ENCODE peak calls at places on chromosome 11, in six cellular contexts. O, Y, E, C, K and M are unnamed samples.

GRCh38 chr11:34996958-34997357 is 80.5 kb downstream of the PDHX start:
- DNase-seq in O (no peak), Y (no peak), E (no peak), C (no peak), K (no peak), M (no peak)

GRCh38 chr11:60912223-60912850 is 1.6 kb upstream of the TMEM109 start:
- DNase-seq in O (no peak), Y (no peak), E (no peak), C (no peak), K (no peak), M (no peak)

GRCh38 chr11:71095294-71095850 is 157.0 kb downstream of the SHANK2 start:
- DNase-seq in O (no peak), Y (no peak), E (no peak), C (no peak), K (no peak), M (no peak)

GRCh38 chr11:11620966-11621880 is 582 bp downstream of the GALNT18 start:
- DNase-seq in O (peak; percentile 33), Y (no peak), E (peak; percentile 78), C (no peak), K (peak; percentile 5), M (peak; percentile 82)

GRCh38 chr11:70628881-70629844 is 230.8 kb downstream of the CTTN start:
- DNase-seq in O (peak; percentile 51), Y (peak; percentile 18), E (no peak), C (no peak), K (no peak), M (no peak)

GRCh38 chr11:81995907-81996306 is 737.8 kb downstream of the FAM181B start:
- DNase-seq in O (no peak), Y (no peak), E (no peak), C (no peak), K (no peak), M (peak; percentile 58)

GRCh38 chr11:74397531-74398243 is 546 bp downstream of the PGM2L1 start:
- DNase-seq in O (peak; percentile 33), Y (no peak), E (no peak), C (no peak), K (peak; percentile 56), M (peak; percentile 90)

GRCh38 chr11:72613450-72613849 is 60.8 kb downstream of the PDE2A start:
- DNase-seq in O (no peak), Y (no peak), E (no peak), C (no peak), K (no peak), M (no peak)

GRCh38 chr11:18005376-18006129 is 7.3 kb downstream of the SERGEF start:
- DNase-seq in O (no peak), Y (no peak), E (no peak), C (no peak), K (no peak), M (no peak)

GRCh38 chr11:77823775-77824174 is 2.8 kb downstream of the AAMDC start:
- DNase-seq in O (no peak), Y (no peak), E (no peak), C (no peak), K (peak; percentile 32), M (no peak)

GRCh38 chr11:11717064-11717725 is 95.4 kb upstream of the GALNT18 start:
- DNase-seq in O (no peak), Y (no peak), E (no peak), C (no peak), K (no peak), M (no peak)

GRCh38 chr11:1459219-1459575 is 27.4 kb downstream of the MOB2 start:
- DNase-seq in O (no peak), Y (no peak), E (no peak), C (no peak), K (no peak), M (no peak)

GRCh38 chr11:78886616-78887015 is 312.0 kb upstream of the NARS2 start:
- DNase-seq in O (no peak), Y (peak; percentile 46), E (no peak), C (no peak), K (no peak), M (no peak)

GRCh38 chr11:92226331-92227232 is 2.0 kb downstream of the FAT3 start:
- DNase-seq in O (no peak), Y (no peak), E (no peak), C (peak; percentile 81), K (no peak), M (no peak)

GRCh38 chr11:92717240-92717639 is 252.2 kb upstream of the MTNR1B start:
- DNase-seq in O (no peak), Y (no peak), E (no peak), C (no peak), K (no peak), M (no peak)

GRCh38 chr11:7353100-7353499 is 101.4 kb downstream of the SYT9 start:
- DNase-seq in O (no peak), Y (no peak), E (no peak), C (peak; percentile 60), K (peak; percentile 24), M (no peak)

GRCh38 chr11:100328626-100329340 is 358.3 kb upstream of the ARHGAP42 start:
- DNase-seq in O (no peak), Y (no peak), E (no peak), C (no peak), K (no peak), M (no peak)

GRCh38 chr11:114309517-114309916 is 13.3 kb downstream of the NNMT start:
- DNase-seq in O (no peak), Y (no peak), E (no peak), C (no peak), K (no peak), M (no peak)

GRCh38 chr11:103433380-103433779 is 324.2 kb downstream of the DYNC2H1 start:
- DNase-seq in O (no peak), Y (no peak), E (no peak), C (no peak), K (no peak), M (no peak)

GRCh38 chr11:115939104-115939503 is 434.9 kb upstream of the CADM1 start:
- DNase-seq in O (no peak), Y (no peak), E (no peak), C (no peak), K (no peak), M (no peak)

GRCh38 chr11:7538466-7539454 is 25.0 kb downstream of the PPFIBP2 start:
- DNase-seq in O (no peak), Y (no peak), E (no peak), C (no peak), K (no peak), M (no peak)

GRCh38 chr11:70763606-70764005 is 365.3 kb downstream of the CTTN start:
- DNase-seq in O (no peak), Y (no peak), E (no peak), C (no peak), K (no peak), M (no peak)

GRCh38 chr11:13603661-13604060 is 64.8 kb upstream of the FAR1 start:
- DNase-seq in O (no peak), Y (no peak), E (no peak), C (no peak), K (no peak), M (no peak)

GRCh38 chr11:44014968-44015623 is 32.7 kb upstream of the ACCSL start:
- DNase-seq in O (no peak), Y (no peak), E (peak; percentile 46), C (no peak), K (no peak), M (no peak)

GRCh38 chr11:14190992-14191773 is 167.8 kb downstream of the RRAS2 start:
- DNase-seq in O (no peak), Y (no peak), E (no peak), C (no peak), K (no peak), M (no peak)

GRCh38 chr11:93772123-93772522 is 12.0 kb upstream of the MED17 start:
- DNase-seq in O (no peak), Y (no peak), E (no peak), C (no peak), K (no peak), M (no peak)

GRCh38 chr11:72075109-72075508 is 5.2 kb downstream of the NUMA1 start:
- DNase-seq in O (no peak), Y (no peak), E (no peak), C (no peak), K (no peak), M (no peak)

GRCh38 chr11:127044535-127044934 is 44.0 kb upstream of the KIRREL3 start:
- DNase-seq in O (no peak), Y (no peak), E (no peak), C (no peak), K (no peak), M (no peak)

GRCh38 chr11:10930224-10930960 is 72.5 kb upstream of the ZBED5 start:
- DNase-seq in O (no peak), Y (no peak), E (no peak), C (no peak), K (peak; percentile 48), M (no peak)

GRCh38 chr11:100680070-100680469 is 7.0 kb upstream of the ARHGAP42 start:
- DNase-seq in O (no peak), Y (no peak), E (no peak), C (no peak), K (no peak), M (no peak)

GRCh38 chr11:28393348-28393747 is 285.2 kb downstream of the METTL15 start:
- DNase-seq in O (no peak), Y (no peak), E (no peak), C (no peak), K (no peak), M (no peak)

GRCh38 chr11:86671386-86672006 is 920 bp downstream of the ME3 start:
- DNase-seq in O (peak; percentile 56), Y (peak; percentile 64), E (peak; percentile 92), C (peak; percentile 66), K (peak; percentile 45), M (peak; percentile 79)
- TF ChIP-seq POLR2A in O (no peak), Y (no peak), E (no peak), C (no peak), K (no peak), M (no peak)

GRCh38 chr11:65439331-65440181 is 17.0 kb downstream of the NEAT1 start:
- DNase-seq in O (peak; percentile 24), Y (peak; percentile 19), E (peak; percentile 62), C (no peak), K (peak; percentile 32), M (no peak)
- TF ChIP-seq POLR2AphosphoS5 in O (no peak), Y (no peak), E (peak; percentile 19), C (no peak), K (no peak), M (peak; percentile 40)

DNA sequence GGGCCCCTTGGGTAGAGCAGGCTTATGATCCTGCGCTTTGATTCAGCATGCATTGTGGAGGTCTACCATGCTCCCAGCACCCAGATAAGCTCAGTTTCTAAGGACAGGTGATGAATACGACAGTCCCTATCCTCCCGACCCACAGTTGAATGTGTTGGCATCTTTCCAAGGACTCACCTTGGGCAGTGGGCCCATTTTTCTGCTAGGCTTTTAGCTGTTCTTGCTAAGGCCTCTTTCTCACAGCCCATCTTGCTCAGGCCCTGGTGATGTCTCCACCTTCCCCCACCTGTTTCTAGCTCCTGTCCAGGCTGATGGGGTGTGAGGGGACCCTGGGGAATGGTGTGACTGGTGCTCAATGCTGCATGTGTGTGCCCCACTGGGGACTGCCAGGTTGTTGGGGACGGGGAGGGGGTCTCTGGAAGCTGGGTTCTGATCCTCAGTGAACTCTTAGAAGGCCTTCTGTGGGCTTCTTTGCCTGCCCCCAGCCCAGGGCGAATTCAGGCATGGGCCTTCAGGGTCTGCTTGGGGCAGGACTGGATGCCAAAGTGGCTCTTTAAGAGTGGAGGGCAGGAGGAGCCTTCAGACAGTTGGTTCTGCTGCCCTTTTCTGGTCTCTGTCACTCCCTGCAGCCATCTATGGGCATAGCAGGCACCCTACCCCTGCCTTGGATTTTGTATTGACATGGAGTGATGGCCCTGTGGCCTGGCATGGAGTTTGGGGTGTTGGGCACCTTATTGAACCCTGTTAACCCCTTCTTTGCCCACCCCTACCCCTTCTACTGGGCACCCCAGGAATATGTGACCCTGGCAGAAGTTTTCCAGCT is 33.1 kb downstream of the PHLDB1 start:
- DNase-seq in O (no peak), Y (no peak), E (no peak), C (no peak), K (no peak), M (no peak)
- TF ChIP-seq CTCF in O (no peak), Y (no peak), E (no peak), C (peak; percentile 5), K (no peak), M (no peak)

GRCh38 chr11:76523147-76523546 is 78.3 kb downstream of the EMSY start:
- DNase-seq in O (no peak), Y (no peak), E (no peak), C (no peak), K (no peak), M (no peak)
- TF ChIP-seq POLR2A in O (no peak), Y (no peak), E (no peak), C (no peak), K (no peak), M (no peak)